ENCODE peak calls at places on chromosomes 11 and 22, in seven cellular contexts. A, K, U, X, C, R and Z are unnamed samples.

GRCh38 chr11:58286249-58286648 is 18.2 kb upstream of the OR10W1 start:
- DNase-seq in R (peak; percentile 26), K (no peak), U (peak; percentile 29), C (no peak), X (no peak), A (no peak), Z (no peak)

GRCh38 chr11:44905131-44905866 is 45.4 kb downstream of the TP53I11 start:
- DNase-seq in A (no peak), K (no peak), R (no peak), U (no peak), C (no peak), X (no peak), Z (no peak)

GRCh38 chr11:8777907-8778767 is 95.5 kb downstream of the RPL27A start:
- DNase-seq in A (peak; percentile 71), K (peak; percentile 69), C (no peak), X (no peak), U (no peak), R (peak; percentile 33), Z (no peak)

GRCh38 chr22:23684051-23684450 is 6.8 kb upstream of the RGL4 start:
- DNase-seq in K (no peak), U (no peak), C (no peak), A (no peak), R (no peak), X (no peak), Z (no peak)

GRCh38 chr11:95152878-95153856 is 63.5 kb downstream of the ENDOD1 start:
- DNase-seq in C (no peak), R (no peak), K (no peak), X (no peak), A (no peak), U (no peak), Z (no peak)

GRCh38 chr22:48301421-48301820 is 1526.3 kb downstream of the BRD1 start:
- DNase-seq in A (no peak), X (peak; percentile 85), R (no peak), K (no peak), C (no peak), U (no peak), Z (no peak)

GRCh38 chr22:34105461-34106062 is 185.3 kb upstream of the LARGE1 start:
- DNase-seq in X (peak; percentile 35), R (peak; percentile 57), A (peak; percentile 43), K (peak; percentile 31), U (peak; percentile 4), C (no peak), Z (no peak)

GRCh38 chr22:43402128-43402527 is 9.7 kb upstream of the MPPED1 start:
- DNase-seq in K (no peak), A (no peak), X (no peak), C (no peak), R (no peak), U (no peak), Z (no peak)

GRCh38 chr11:28834877-28835276 is 726.7 kb downstream of the METTL15 start:
- DNase-seq in K (no peak), U (peak; percentile 69), X (no peak), A (no peak), R (no peak), C (no peak), Z (no peak)

GRCh38 chr11:57800444-57801184 is 39.0 kb downstream of the CTNND1 start:
- DNase-seq in X (no peak), K (no peak), A (no peak), C (no peak), U (peak; percentile 86), R (no peak), Z (no peak)

DNA sequence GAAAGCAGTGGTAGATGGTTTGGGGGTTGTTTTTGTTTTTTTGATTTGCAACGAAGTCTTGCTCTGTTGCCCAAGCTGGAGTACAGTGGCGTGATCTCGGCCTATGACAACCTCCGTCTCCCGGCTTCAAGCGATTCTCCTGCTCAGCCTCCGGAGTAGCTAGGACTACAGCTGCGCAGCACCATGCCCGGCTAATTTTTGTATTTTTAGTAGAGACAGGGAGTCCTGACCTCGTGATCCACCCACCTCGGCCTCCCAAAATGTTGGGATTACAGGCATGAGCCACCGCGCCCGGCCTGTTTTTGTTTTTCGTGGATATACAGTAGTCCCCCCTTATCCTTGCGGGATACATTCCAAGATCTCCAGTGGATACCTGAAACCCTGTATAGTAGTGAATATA is 6.6 kb downstream of the EP300 start:
- DNase-seq in U (no peak), R (no peak), X (no peak), C (no peak), A (no peak), K (no peak), Z (no peak)
- H3K4me1 ChIP-seq in U (peaks cover 34% of the 10 kb centered on the region), R (peaks cover 40% of the 10 kb centered on the region), X (peaks cover 91% of the 10 kb centered on the region), C (peaks cover 82% of the 10 kb centered on the region), A (peaks cover 75% of the 10 kb centered on the region), K (peaks cover 8% of the 10 kb centered on the region), Z (peaks cover 24% of the 10 kb centered on the region)

GRCh38 chr11:76591416-76591815 is 79.1 kb downstream of the LRRC32 start:
- DNase-seq in A (no peak), C (peak; percentile 8), X (no peak), U (no peak), R (peak; percentile 88), K (no peak), Z (no peak)
- H3K4me1 ChIP-seq in A (peaks cover 17% of the 10 kb centered on the region), C (no peaks in the 10 kb centered on the region), X (peaks cover 24% of the 10 kb centered on the region), U (no peaks in the 10 kb centered on the region), R (peaks cover 24% of the 10 kb centered on the region), K (no peaks in the 10 kb centered on the region), Z (peaks cover 4% of the 10 kb centered on the region)

DNA sequence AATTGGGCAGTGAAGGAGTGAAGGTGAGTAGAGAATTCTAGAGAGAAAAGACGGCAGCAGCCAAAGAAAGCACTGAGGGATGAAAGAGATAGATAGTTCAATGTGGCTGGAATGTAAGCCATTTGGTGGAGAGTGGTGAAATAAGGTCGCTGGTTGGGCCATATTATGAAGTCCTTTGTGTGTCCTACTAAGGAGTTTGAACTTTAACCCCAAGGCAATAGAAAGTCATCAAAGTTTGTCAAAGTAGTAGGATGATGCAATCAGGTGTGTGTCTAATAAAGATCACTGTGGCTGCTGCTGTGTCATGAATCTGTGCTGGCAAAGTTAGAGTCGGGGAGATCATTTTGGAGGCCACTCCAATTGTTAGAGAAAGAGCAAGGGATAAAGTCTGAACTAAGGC is 18.7 kb downstream of the RNF121 start:
- DNase-seq in X (no peak), K (no peak), A (no peak), U (no peak), R (no peak), C (no peak), Z (no peak)
- H3K4me1 ChIP-seq in X (no peaks in the 10 kb centered on the region), K (no peaks in the 10 kb centered on the region), A (no peaks in the 10 kb centered on the region), U (peaks cover 34% of the 10 kb centered on the region), R (peaks cover 24% of the 10 kb centered on the region), C (no peaks in the 10 kb centered on the region), Z (no peaks in the 10 kb centered on the region)

GRCh38 chr11:33633251-33634003 is 67.2 kb downstream of the C11orf91 start:
- DNase-seq in C (no peak), X (no peak), A (no peak), R (peak; percentile 23), K (no peak), U (no peak), Z (no peak)
- H3K4me1 ChIP-seq in C (no peaks in the 10 kb centered on the region), X (peaks cover 15% of the 10 kb centered on the region), A (no peaks in the 10 kb centered on the region), R (no peaks in the 10 kb centered on the region), K (no peaks in the 10 kb centered on the region), U (peaks cover 26% of the 10 kb centered on the region), Z (no peaks in the 10 kb centered on the region)

GRCh38 chr11:102117472-102118113 is 7.3 kb downstream of the YAP1 start:
- DNase-seq in R (no peak), C (no peak), U (peak; percentile 42), K (no peak), X (no peak), A (no peak), Z (no peak)

GRCh38 chr11:102120437-102120935 is 10.2 kb downstream of the YAP1 start:
- DNase-seq in R (no peak), X (no peak), C (no peak), U (peak; percentile 51), K (no peak), A (no peak), Z (no peak)

GRCh38 chr11:102118937-102119336 is 8.7 kb downstream of the YAP1 start:
- DNase-seq in K (no peak), R (no peak), U (no peak), C (no peak), A (no peak), X (no peak), Z (no peak)

GRCh38 chr11:102121329-102121728 is 11.1 kb downstream of the YAP1 start:
- DNase-seq in C (no peak), X (no peak), U (peak; percentile 60), A (no peak), R (no peak), K (no peak), Z (no peak)

DNA sequence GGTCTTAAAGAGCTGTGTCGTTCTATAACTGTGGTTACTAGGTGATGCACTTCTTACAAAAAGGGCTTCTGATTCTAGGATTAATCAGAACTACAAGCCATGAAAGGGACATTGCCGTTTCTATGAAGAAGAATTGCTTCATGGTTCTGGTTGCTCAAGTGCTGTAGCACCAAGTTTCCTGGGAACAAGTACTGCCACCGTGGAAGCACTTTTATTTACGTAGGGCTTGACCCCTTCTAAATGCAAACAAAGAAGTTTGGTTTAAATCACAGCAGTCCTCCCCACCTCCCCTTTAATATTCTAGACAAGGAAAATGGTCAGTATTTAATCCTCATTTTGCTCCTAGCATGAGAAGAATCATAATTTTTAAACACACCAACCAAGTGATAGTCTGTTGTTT is 9.8 kb downstream of the YAP1 start:
- DNase-seq in A (no peak), C (no peak), R (no peak), K (no peak), U (peak; percentile 65), X (no peak), Z (no peak)
- H3K4me1 ChIP-seq in A (peaks cover 16% of the 10 kb centered on the region), C (no peaks in the 10 kb centered on the region), R (peaks cover 29% of the 10 kb centered on the region), K (no peaks in the 10 kb centered on the region), U (peaks cover 66% of the 10 kb centered on the region), X (peaks cover 38% of the 10 kb centered on the region), Z (no peaks in the 10 kb centered on the region)